ENCODE peak calls at places on chromosomes 12 and 14, in ten cellular contexts. E, S, L, C, A, I, U, R, K and N are unnamed samples.

GRCh38 chr14:99136047-99136400 is 136.0 kb downstream of the BCL11B start:
- DNase-seq in U (no peak), C (no peak), A (no peak), K (no peak), S (no peak), E (peak; percentile 72), L (no peak), R (no peak), I (no peak), N (peak; percentile 80)

GRCh38 chr12:123937707-123938600 is 34.7 kb downstream of the CCDC92 start:
- DNase-seq in L (peak; percentile 18), K (no peak), S (peak; percentile 31), I (no peak), E (no peak), C (no peak), R (no peak), A (no peak), U (no peak), N (no peak)

GRCh38 chr14:84520711-84521338 is 1009.1 kb upstream of the FLRT2 start:
- DNase-seq in U (no peak), R (no peak), K (no peak), L (peak; percentile 0), S (no peak), I (no peak), E (no peak), C (no peak), A (no peak), N (no peak)

GRCh38 chr14:23566782-23567185 is 807 bp downstream of the AP1G2 start:
- DNase-seq in R (no peak), K (no peak), I (no peak), A (no peak), E (no peak), U (no peak), C (no peak), S (no peak), L (peak; percentile 20), N (no peak)

GRCh38 chr12:131021142-131021541 is 67.4 kb downstream of the ADGRD1 start:
- DNase-seq in R (no peak), L (no peak), U (no peak), I (no peak), K (no peak), C (no peak), S (no peak), A (no peak), E (no peak), N (no peak)

GRCh38 chr12:89988156-89988555 is 279.5 kb upstream of the ATP2B1 start:
- DNase-seq in R (no peak), L (peak; percentile 46), S (no peak), I (no peak), A (no peak), E (no peak), C (no peak), U (no peak), K (no peak), N (no peak)

GRCh38 chr12:113227686-113228391 is 6.6 kb downstream of the TPCN1 start:
- DNase-seq in S (no peak), I (no peak), A (no peak), U (no peak), E (no peak), K (no peak), C (no peak), R (no peak), L (no peak), N (no peak)

GRCh38 chr12:22658214-22658613 is 33.2 kb downstream of the ETNK1 start:
- DNase-seq in A (no peak), I (no peak), K (no peak), S (no peak), U (peak; percentile 17), E (no peak), R (no peak), L (peak; percentile 37), C (no peak), N (no peak)

GRCh38 chr14:61536661-61537566 is 158.4 kb upstream of the HIF1A start:
- DNase-seq in L (no peak), C (no peak), K (no peak), E (no peak), I (no peak), U (no peak), A (no peak), S (no peak), R (no peak), N (no peak)

GRCh38 chr12:115378296-115378695 is 694.3 kb upstream of the TBX3 start:
- DNase-seq in E (no peak), K (no peak), R (no peak), U (no peak), S (no peak), L (no peak), A (no peak), C (no peak), I (no peak), N (peak; percentile 7)

GRCh38 chr12:89947437-89948265 is 239.0 kb upstream of the ATP2B1 start:
- DNase-seq in E (no peak), I (no peak), S (no peak), C (no peak), U (peak; percentile 68), R (no peak), A (no peak), L (peak; percentile 88), K (no peak), N (no peak)

GRCh38 chr12:79547044-79547734 is 143.6 kb downstream of the PAWR start:
- DNase-seq in U (peak; percentile 52), C (no peak), E (no peak), R (no peak), I (no peak), K (no peak), A (no peak), S (no peak), L (peak; percentile 94), N (no peak)

GRCh38 chr12:19239616-19240234 is 110.2 kb downstream of the PLEKHA5 start:
- DNase-seq in U (no peak), K (no peak), C (no peak), L (peak; percentile 50), A (no peak), S (no peak), E (no peak), R (no peak), I (no peak), N (no peak)

GRCh38 chr12:8637666-8638065 is 25.0 kb downstream of the MFAP5 start:
- DNase-seq in I (no peak), L (no peak), U (no peak), K (no peak), S (no peak), A (no peak), R (no peak), E (no peak), C (no peak), N (no peak)

GRCh38 chr12:114680498-114681148 is 3.4 kb downstream of the TBX3 start:
- DNase-seq in S (no peak), U (no peak), K (no peak), R (no peak), I (no peak), C (no peak), L (no peak), A (no peak), E (no peak), N (no peak)

GRCh38 chr14:64745511-64746041 is 41.4 kb downstream of the PLEKHG3 start:
- DNase-seq in C (no peak), E (no peak), A (no peak), U (no peak), S (no peak), L (peak; percentile 37), R (no peak), I (no peak), K (no peak), N (no peak)

GRCh38 chr14:90049390-90049789 is 12.4 kb upstream of the KCNK13 start:
- DNase-seq in E (no peak), U (no peak), A (no peak), C (no peak), K (no peak), I (no peak), L (no peak), R (no peak), S (no peak), N (no peak)

GRCh38 chr12:114746297-114747074 is 62.5 kb upstream of the TBX3 start:
- DNase-seq in K (no peak), R (no peak), C (no peak), A (no peak), L (peak; percentile 76), S (peak; percentile 22), I (no peak), U (peak; percentile 63), E (no peak), N (no peak)

GRCh38 chr14:101808020-101808641 is 46.6 kb downstream of the PPP2R5C start:
- DNase-seq in C (no peak), I (peak; percentile 37), A (no peak), S (peak; percentile 23), K (no peak), L (no peak), E (no peak), R (no peak), U (no peak), N (no peak)
- TF ChIP-seq CTCF in C (no peak), I (no peak), A (no peak), S (no peak), K (no peak), L (no peak), E (no peak), R (no peak), U (no peak), N (no peak)

GRCh38 chr12:102696045-102696444 is 215.7 kb upstream of the IGF1 start:
- DNase-seq in A (no peak), K (no peak), L (no peak), E (no peak), S (no peak), C (no peak), I (no peak), U (no peak), R (no peak), N (no peak)
- TF ChIP-seq CTCF in A (no peak), K (no peak), L (no peak), E (no peak), S (no peak), C (no peak), I (no peak), U (no peak), R (no peak), N (no peak)

DNA sequence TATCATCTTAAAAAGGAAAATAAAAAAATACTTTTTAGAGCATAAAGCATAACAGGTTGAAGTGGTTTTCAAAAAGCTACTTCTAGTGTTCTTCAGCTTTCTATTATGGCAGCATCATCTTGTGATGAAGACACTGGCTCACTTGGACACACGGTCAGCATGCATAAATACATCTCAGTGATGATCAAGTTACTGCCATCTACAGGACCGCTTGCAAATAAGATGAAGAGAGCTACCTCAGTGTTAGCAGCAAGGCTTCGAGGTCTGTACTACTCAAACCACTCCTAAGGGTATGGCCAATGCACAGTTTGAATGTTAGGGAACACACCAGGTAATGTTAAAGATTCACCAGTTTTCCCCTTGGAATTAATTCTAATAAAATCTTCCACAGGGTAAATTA is 58.8 kb downstream of the GALC start:
- DNase-seq in S (peak; percentile 5), K (no peak), L (no peak), E (no peak), U (no peak), R (no peak), A (no peak), I (no peak), C (no peak), N (no peak)
- TF ChIP-seq CTCF in S (no peak), K (no peak), L (no peak), E (no peak), U (no peak), R (no peak), A (no peak), I (no peak), C (no peak), N (no peak)

DNA sequence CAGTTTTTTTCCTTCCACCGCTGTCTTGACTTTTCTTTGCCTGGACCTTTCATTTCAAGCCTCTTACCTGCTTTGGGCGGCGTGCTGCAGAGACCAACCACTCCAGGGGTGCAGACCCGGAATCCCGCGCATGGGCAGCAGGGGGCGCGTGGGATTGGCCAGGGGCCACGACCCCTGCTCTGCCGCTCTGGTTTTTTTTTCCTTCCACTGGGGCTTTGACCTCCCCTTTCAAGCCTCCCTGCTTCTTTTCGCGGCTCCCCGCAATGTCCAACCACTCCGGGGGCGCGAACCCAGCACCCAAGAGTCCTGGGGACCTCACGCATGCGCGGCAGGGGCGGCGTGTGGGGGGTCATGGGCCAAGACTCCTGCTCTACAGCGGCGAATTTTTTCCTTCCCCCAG is 325.1 kb downstream of the ALG10 start:
- DNase-seq in S (no peak), E (no peak), A (no peak), L (no peak), R (no peak), C (no peak), K (no peak), I (no peak), U (no peak), N (no peak)
- TF ChIP-seq CTCF in S (no peak), E (no peak), A (no peak), L (no peak), R (no peak), C (no peak), K (no peak), I (no peak), U (no peak), N (no peak)